ENCODE peak calls at places on chromosome 22, in four cellular contexts. H is ovary, T is fibroblast of mammary gland, P is tibial artery. N is an unnamed sample.

GRCh38 chr22:17237031-17237668 is 17.9 kb upstream of the ADA2 start:
- DNase-seq in P (no peak), T (no peak), H (no peak), N (no peak)

GRCh38 chr22:48394787-48395620 is 1432.7 kb downstream of the BRD1 start:
- DNase-seq in T (no peak), P (no peak), H (no peak), N (no peak)

GRCh38 chr22:46763051-46763705 is 728 bp downstream of the TBC1D22A start:
- DNase-seq in T (peak), P (peak), H (no peak), N (no peak)

GRCh38 chr22:48559647-48560388 is 1267.9 kb downstream of the BRD1 start:
- DNase-seq in P (no peak), T (no peak), H (no peak), N (no peak)

GRCh38 chr22:39234867-39235687 is 9.7 kb downstream of the PDGFB start:
- DNase-seq in T (no peak), H (no peak), P (no peak), N (no peak)

GRCh38 chr22:36986242-36986821 is 32.9 kb downstream of the TST start:
- DNase-seq in P (no peak), T (peak), H (no peak), N (no peak)

GRCh38 chr22:40533712-40534378 is 102.7 kb downstream of the MRTFA start:
- DNase-seq in P (no peak), T (peak), H (no peak), N (no peak)

GRCh38 chr22:43151251-43152000 is at the start of gene TSPO:
- DNase-seq in H (peak), P (peak), T (peak), N (no peak)

GRCh38 chr22:37428649-37429586 is 1.6 kb upstream of the ELFN2 start:
- DNase-seq in T (peak), P (no peak), H (no peak), N (no peak)

GRCh38 chr22:24926849-24927579 is 19.5 kb downstream of the LHFPL7 start:
- DNase-seq in H (no peak), P (no peak), T (peak), N (no peak)

GRCh38 chr22:21624880-21625791 is 4.7 kb downstream of the YDJC start:
- DNase-seq in P (no peak), T (no peak), H (no peak), N (no peak)

GRCh38 chr22:26041931-26042330 is 127.3 kb upstream of the SEZ6L start:
- DNase-seq in T (no peak), P (no peak), H (no peak), N (no peak)

GRCh38 chr22:24427500-24428164 is at the start of gene ADORA2A:
- DNase-seq in P (no peak), T (no peak), H (no peak), N (no peak)

GRCh38 chr22:23223566-23224317 is 43.4 kb downstream of the BCR start:
- DNase-seq in T (no peak), P (no peak), H (no peak), N (no peak)

GRCh38 chr22:46109474-46110003 is 40.8 kb upstream of the PPARA start:
- DNase-seq in P (no peak), H (peak), T (no peak), N (no peak)

GRCh38 chr22:47369431-47370015 is 607.1 kb downstream of the TBC1D22A start:
- DNase-seq in T (no peak), P (no peak), H (no peak), N (no peak)

N was measured in retinal pigment epithelial cell.